ENCODE peak calls at places on chromosomes 16 and 17, in five cellular contexts. One of them, this sample, is unnamed.

GRCh38 chr16:75462804-75463203 is 1.7 kb downstream of the TMEM170A start:
- DNase-seq in HepG2: no peak
- DNase-seq in K562: no peak
- DNase-seq in HCT116: no peak
- DNase-seq in H1: no peak
- DNase-seq in this sample: no peak

GRCh38 chr16:3490911-3491629 is 4.2 kb downstream of the C16orf90 start:
- DNase-seq in HepG2: peak; percentile 40
- DNase-seq in K562: peak; percentile 39
- DNase-seq in HCT116: no peak
- DNase-seq in H1: no peak
- DNase-seq in this sample: no peak

GRCh38 chr17:74478369-74479100 is 12.1 kb downstream of the CD300A start:
- DNase-seq in HepG2: no peak
- DNase-seq in K562: no peak
- DNase-seq in HCT116: no peak
- DNase-seq in H1: no peak
- DNase-seq in this sample: no peak

GRCh38 chr16:24771132-24771778 is 41.8 kb downstream of the TNRC6A start:
- DNase-seq in HepG2: no peak
- DNase-seq in K562: no peak
- DNase-seq in HCT116: no peak
- DNase-seq in H1: no peak
- DNase-seq in this sample: no peak

GRCh38 chr17:57810740-57811632 is 38.9 kb downstream of the MRPS23 start:
- DNase-seq in HepG2: peak; percentile 25
- DNase-seq in K562: no peak
- DNase-seq in HCT116: no peak
- DNase-seq in H1: no peak
- DNase-seq in this sample: peak; percentile 87

GRCh38 chr16:49441366-49441780 is 67.8 kb downstream of the C16orf78 start:
- DNase-seq in HepG2: no peak
- DNase-seq in K562: no peak
- DNase-seq in HCT116: no peak
- DNase-seq in H1: peak; percentile 68
- DNase-seq in this sample: no peak

GRCh38 chr16:55949518-55949917 is 74.3 kb upstream of the CES5A start:
- DNase-seq in HepG2: no peak
- DNase-seq in K562: no peak
- DNase-seq in HCT116: no peak
- DNase-seq in H1: no peak
- DNase-seq in this sample: no peak

GRCh38 chr16:87172632-87173031 is 144.6 kb downstream of the C16orf95 start:
- DNase-seq in HepG2: no peak
- DNase-seq in K562: no peak
- DNase-seq in HCT116: no peak
- DNase-seq in H1: no peak
- DNase-seq in this sample: no peak

GRCh38 chr16:57150682-57151330 is 35.0 kb downstream of the PSME3IP1 start:
- DNase-seq in HepG2: no peak
- DNase-seq in K562: no peak
- DNase-seq in HCT116: no peak
- DNase-seq in H1: no peak
- DNase-seq in this sample: no peak

GRCh38 chr17:66555605-66556004 is 253.2 kb downstream of the PRKCA start:
- DNase-seq in HepG2: no peak
- DNase-seq in K562: no peak
- DNase-seq in HCT116: no peak
- DNase-seq in H1: no peak
- DNase-seq in this sample: no peak

GRCh38 chr17:39547713-39548478 is 59.8 kb downstream of the NEUROD2 start:
- DNase-seq in HepG2: peak; percentile 50
- DNase-seq in K562: peak; percentile 75
- DNase-seq in HCT116: peak; percentile 13
- DNase-seq in H1: peak; percentile 98
- DNase-seq in this sample: no peak

GRCh38 chr16:74650966-74651567 is 15.6 kb downstream of the RFWD3 start:
- DNase-seq in HepG2: peak; percentile 25
- DNase-seq in K562: peak; percentile 19
- DNase-seq in HCT116: peak; percentile 2
- DNase-seq in H1: no peak
- DNase-seq in this sample: no peak

GRCh38 chr17:60615840-60616239 is 15.8 kb downstream of the PPM1D start:
- DNase-seq in HepG2: no peak
- DNase-seq in K562: no peak
- DNase-seq in HCT116: no peak
- DNase-seq in H1: no peak
- DNase-seq in this sample: no peak

GRCh38 chr17:57940653-57941329 is 14.4 kb downstream of the CUEDC1 start:
- DNase-seq in HepG2: no peak
- DNase-seq in K562: no peak
- DNase-seq in HCT116: no peak
- DNase-seq in H1: no peak
- DNase-seq in this sample: no peak

GRCh38 chr17:67365762-67366192 is 600 bp downstream of the PSMD12 start:
- DNase-seq in HepG2: peak; percentile 61
- DNase-seq in K562: no peak
- DNase-seq in HCT116: no peak
- DNase-seq in H1: no peak
- DNase-seq in this sample: no peak

GRCh38 chr16:59698341-59698979 is 964.3 kb upstream of the GOT2 start:
- DNase-seq in HepG2: no peak
- DNase-seq in K562: no peak
- DNase-seq in HCT116: no peak
- DNase-seq in H1: no peak
- DNase-seq in this sample: peak; percentile 57

GRCh38 chr16:19330801-19331484 is 45.4 kb downstream of the CLEC19A start:
- DNase-seq in HepG2: peak; percentile 20
- DNase-seq in K562: peak; percentile 30
- DNase-seq in HCT116: peak; percentile 65
- DNase-seq in H1: no peak
- DNase-seq in this sample: no peak

GRCh38 chr17:60524463-60525346 is 1.3 kb downstream of the APPBP2 start:
- DNase-seq in HepG2: no peak
- DNase-seq in K562: peak; percentile 12
- DNase-seq in HCT116: no peak
- DNase-seq in H1: peak; percentile 17
- DNase-seq in this sample: no peak

GRCh38 chr16:46884513-46885293 is 541 bp downstream of the GPT2 start:
- DNase-seq in HepG2: no peak
- DNase-seq in K562: no peak
- DNase-seq in HCT116: no peak
- DNase-seq in H1: no peak
- DNase-seq in this sample: no peak

GRCh38 chr16:7171151-7171550 is 161.5 kb upstream of the RBFOX1 start:
- DNase-seq in HepG2: no peak
- DNase-seq in K562: no peak
- DNase-seq in HCT116: no peak
- DNase-seq in H1: no peak
- DNase-seq in this sample: no peak

GRCh38 chr17:38352245-38353083 is 820 bp downstream of the SOCS7 start:
- DNase-seq in HepG2: no peak
- DNase-seq in K562: peak; percentile 41
- DNase-seq in HCT116: no peak
- DNase-seq in H1: peak; percentile 66
- DNase-seq in this sample: no peak

GRCh38 chr17:64091116-64091515 is 38.8 kb downstream of the ERN1 start:
- DNase-seq in HepG2: no peak
- DNase-seq in K562: no peak
- DNase-seq in HCT116: no peak
- DNase-seq in H1: no peak
- DNase-seq in this sample: no peak

GRCh38 chr17:76272541-76273434 is 7.6 kb downstream of the UBALD2 start:
- DNase-seq in HepG2: no peak
- DNase-seq in K562: no peak
- DNase-seq in HCT116: no peak
- DNase-seq in H1: no peak
- DNase-seq in this sample: no peak

GRCh38 chr17:73401911-73402310 is 90.1 kb upstream of the CDC42EP4 start:
- DNase-seq in HepG2: peak; percentile 31
- DNase-seq in K562: peak; percentile 52
- DNase-seq in HCT116: no peak
- DNase-seq in H1: peak; percentile 76
- DNase-seq in this sample: no peak

GRCh38 chr17:79658811-79659207 is 48.0 kb upstream of the RBFOX3 start:
- DNase-seq in HepG2: peak; percentile 27
- DNase-seq in K562: peak; percentile 30
- DNase-seq in HCT116: peak; percentile 43
- DNase-seq in H1: peak; percentile 64
- DNase-seq in this sample: no peak

DNA sequence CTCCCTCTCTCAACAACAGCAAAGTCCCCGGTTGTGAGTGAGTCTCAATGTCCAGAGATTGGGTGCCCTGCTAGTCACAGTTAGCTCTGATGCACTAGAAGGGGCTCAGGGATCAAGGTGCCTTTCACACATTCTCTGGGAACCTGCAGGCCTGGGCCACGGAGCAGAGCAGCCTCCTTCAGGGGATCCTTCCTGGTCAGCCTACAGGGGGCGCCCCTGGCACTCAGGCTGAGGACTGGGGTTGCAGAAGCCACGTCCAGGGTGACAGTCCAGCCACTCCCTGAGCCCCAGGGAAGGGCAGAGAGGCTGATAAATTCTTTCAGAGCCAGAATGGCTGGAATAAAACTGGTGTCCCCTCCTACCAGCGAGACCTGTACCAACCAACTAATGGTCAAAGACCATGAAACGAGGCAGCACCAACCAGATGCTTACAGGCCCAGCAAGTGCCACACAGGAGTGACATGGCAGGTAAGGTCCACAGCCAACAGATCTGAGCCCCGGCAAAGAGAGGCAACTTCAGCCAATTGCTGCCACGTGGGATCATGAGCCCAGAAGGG is 43.5 kb downstream of the ST3GAL2 start:
- DNase-seq in HepG2: peak; percentile 72
- DNase-seq in K562: peak; percentile 86
- DNase-seq in HCT116: no peak
- DNase-seq in H1: peak; percentile 95
- DNase-seq in this sample: no peak
- TF ChIP-seq POLR2AphosphoS5 in HepG2: no peak
- TF ChIP-seq POLR2AphosphoS5 in K562: no peak
- TF ChIP-seq POLR2AphosphoS5 in HCT116: no peak
- TF ChIP-seq POLR2AphosphoS5 in H1: no peak
- TF ChIP-seq POLR2AphosphoS5 in this sample: no peak

GRCh38 chr17:77371888-77372443 is 231.2 kb downstream of the SEC14L1 start:
- DNase-seq in HepG2: no peak
- DNase-seq in K562: no peak
- DNase-seq in HCT116: no peak
- DNase-seq in H1: no peak
- DNase-seq in this sample: no peak
- H3K9ac ChIP-seq in HepG2: peak overlapping the region; percentile 70
- H3K9ac ChIP-seq in K562: peak overlapping the region; percentile 37
- H3K9ac ChIP-seq in HCT116: no peak overlapping the region
- H3K9ac ChIP-seq in H1: no peak overlapping the region
- H3K9ac ChIP-seq in this sample: peak overlapping the region; percentile 65

GRCh38 chr17:50047488-50048126 is 8.3 kb upstream of the ITGA3 start:
- DNase-seq in HepG2: no peak
- DNase-seq in K562: no peak
- DNase-seq in HCT116: no peak
- DNase-seq in H1: no peak
- DNase-seq in this sample: no peak

GRCh38 chr17:50049636-50050035 is 6.3 kb upstream of the ITGA3 start:
- DNase-seq in HepG2: no peak
- DNase-seq in K562: no peak
- DNase-seq in HCT116: no peak
- DNase-seq in H1: no peak
- DNase-seq in this sample: no peak

GRCh38 chr17:50048988-50049387 is 6.9 kb upstream of the ITGA3 start:
- DNase-seq in HepG2: no peak
- DNase-seq in K562: no peak
- DNase-seq in HCT116: no peak
- DNase-seq in H1: no peak
- DNase-seq in this sample: no peak

GRCh38 chr17:50047083-50047482 is 8.8 kb upstream of the ITGA3 start:
- DNase-seq in HepG2: no peak
- DNase-seq in K562: no peak
- DNase-seq in HCT116: no peak
- DNase-seq in H1: no peak
- DNase-seq in this sample: no peak

GRCh38 chr17:50048146-50048720 is 7.7 kb upstream of the ITGA3 start:
- DNase-seq in HepG2: no peak
- DNase-seq in K562: no peak
- DNase-seq in HCT116: no peak
- DNase-seq in H1: no peak
- DNase-seq in this sample: no peak
- TF ChIP-seq EZH2 in HepG2: no peak
- TF ChIP-seq EZH2 in K562: no peak
- TF ChIP-seq EZH2 in HCT116: no peak
- TF ChIP-seq EZH2 in H1: no peak
- TF ChIP-seq EZH2 in this sample: no peak

GRCh38 chr16:85123891-85124635 is 11.8 kb upstream of the CIBAR2 start:
- DNase-seq in HepG2: no peak
- DNase-seq in K562: no peak
- DNase-seq in HCT116: no peak
- DNase-seq in H1: no peak
- DNase-seq in this sample: no peak
- TF ChIP-seq POLR2AphosphoS5 in HepG2: no peak
- TF ChIP-seq POLR2AphosphoS5 in K562: no peak
- TF ChIP-seq POLR2AphosphoS5 in HCT116: no peak
- TF ChIP-seq POLR2AphosphoS5 in H1: no peak
- TF ChIP-seq POLR2AphosphoS5 in this sample: no peak

This sample was measured in SK-N-MC.